ENCODE peak calls at places on chromosomes 4 and X, in five cellular contexts. V is GM20000, G is fibroblast of mammary gland, T is ovary, U is pancreas. J is an unnamed sample.

GRCh38 chr4:4293279-4293678 is 3.2 kb downstream of the ZBTB49 start:
- DNase-seq in V (no peak), G (no peak), U (no peak), T (no peak), J (no peak)

GRCh38 chr4:8547108-8547911 is 32.9 kb upstream of the GPR78 start:
- DNase-seq in T (no peak), U (no peak), V (peak), G (peak), J (peak)

GRCh38 chr4:93981594-93981993 is 153.0 kb downstream of the ATOH1 start:
- DNase-seq in U (no peak), T (no peak), V (no peak), G (no peak), J (no peak)

GRCh38 chrX:50988649-50989048 is 78.1 kb downstream of the BMP15 start:
- DNase-seq in T (no peak), U (no peak), V (peak), G (peak), J (peak)

GRCh38 chr4:5990446-5991160 is 27.6 kb downstream of the C4orf50 start:
- DNase-seq in U (no peak), T (no peak), V (no peak), G (no peak), J (no peak)

GRCh38 chr4:55216871-55217635 is 91.7 kb upstream of the KDR start:
- DNase-seq in U (no peak), V (no peak), G (peak), T (no peak), J (no peak)

GRCh38 chr4:154591890-154592289 is 1.3 kb upstream of the FGA start:
- DNase-seq in V (no peak), G (no peak), U (no peak), T (no peak), J (no peak)

GRCh38 chrX:72046447-72046846 is 85.3 kb downstream of the RTL5 start:
- DNase-seq in T (no peak), V (no peak), G (no peak), U (no peak), J (no peak)

GRCh38 chrX:115487608-115488007 is 73.4 kb upstream of the PLS3 start:
- DNase-seq in T (no peak), U (no peak), G (no peak), V (no peak), J (no peak)

GRCh38 chr4:130478406-130478805 is 1382.5 kb downstream of the C4orf33 start:
- DNase-seq in U (no peak), V (no peak), T (no peak), G (peak), J (no peak)

GRCh38 chr4:140609548-140610425 is 41.0 kb upstream of the UCP1 start:
- DNase-seq in T (no peak), U (peak), G (peak), V (peak), J (peak)

GRCh38 chrX:16239211-16239610 is 71.9 kb downstream of the MAGEB17 start:
- DNase-seq in T (no peak), U (no peak), V (no peak), G (peak), J (no peak)

GRCh38 chr4:20684852-20685763 is 15.2 kb upstream of the PACRGL start:
- DNase-seq in T (no peak), V (peak), G (peak), U (no peak), J (peak)
- TF ChIP-seq CTCF in T (peak), V (no peak), G (peak), U (peak), J (peak)

DNA sequence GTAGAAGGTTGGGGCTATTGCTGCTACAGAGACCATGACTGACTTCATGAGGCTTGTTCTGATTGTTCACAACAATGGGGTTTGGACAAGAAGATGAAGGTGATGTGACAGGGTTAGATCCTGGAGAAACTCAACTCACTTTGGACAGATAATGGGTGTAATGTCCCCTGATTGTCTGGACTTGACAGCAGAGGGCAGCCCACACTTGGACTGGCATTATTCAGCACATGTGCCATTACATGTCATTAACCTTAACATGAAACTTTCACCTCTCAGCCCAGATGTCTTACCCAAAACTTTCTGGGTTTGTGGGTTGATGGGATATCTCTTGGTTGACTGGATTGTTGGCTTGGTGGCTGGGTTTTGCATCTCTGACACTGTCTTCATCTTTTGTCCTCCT is 101.5 kb downstream of the MXRA5 start:
- DNase-seq in U (no peak), G (peak), V (no peak), T (no peak), J (no peak)
- TF ChIP-seq CTCF in U (no peak), G (peak), V (no peak), T (no peak), J (no peak)

GRCh38 chr4:168710353-168710946 is 213.6 kb downstream of the PALLD start:
- DNase-seq in G (peak), U (no peak), T (peak), V (peak), J (peak)
- TF ChIP-seq CTCF in G (peak), U (peak), T (peak), V (no peak), J (peak)

DNA sequence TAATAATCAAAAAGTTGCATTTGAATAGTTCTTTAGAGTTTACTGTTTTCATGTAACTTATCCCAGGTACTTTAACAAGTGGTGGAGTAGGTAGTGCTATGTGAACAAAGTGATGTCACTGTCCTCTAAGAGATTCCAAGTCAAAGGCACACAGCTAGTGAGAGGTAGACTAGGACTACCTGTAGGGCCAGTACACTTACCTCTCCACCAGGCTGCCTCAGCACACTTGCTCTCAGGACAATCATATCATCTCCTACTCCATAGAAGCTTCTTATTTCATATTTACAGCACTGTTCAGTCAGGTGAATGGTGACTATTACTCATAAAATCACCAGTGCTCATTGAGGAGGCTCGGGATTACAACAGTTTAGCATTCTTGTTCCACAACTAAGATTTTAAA is 173.0 kb upstream of the EMCN start:
- DNase-seq in U (no peak), V (no peak), G (no peak), T (no peak), J (no peak)
- TF ChIP-seq CTCF in U (no peak), V (no peak), G (no peak), T (no peak), J (no peak)

GRCh38 chr4:156154978-156155377 is 201.3 kb upstream of the CTSO start:
- DNase-seq in U (no peak), V (no peak), T (no peak), G (no peak), J (no peak)
- TF ChIP-seq CTCF in U (no peak), V (no peak), T (no peak), G (peak), J (no peak)

DNA sequence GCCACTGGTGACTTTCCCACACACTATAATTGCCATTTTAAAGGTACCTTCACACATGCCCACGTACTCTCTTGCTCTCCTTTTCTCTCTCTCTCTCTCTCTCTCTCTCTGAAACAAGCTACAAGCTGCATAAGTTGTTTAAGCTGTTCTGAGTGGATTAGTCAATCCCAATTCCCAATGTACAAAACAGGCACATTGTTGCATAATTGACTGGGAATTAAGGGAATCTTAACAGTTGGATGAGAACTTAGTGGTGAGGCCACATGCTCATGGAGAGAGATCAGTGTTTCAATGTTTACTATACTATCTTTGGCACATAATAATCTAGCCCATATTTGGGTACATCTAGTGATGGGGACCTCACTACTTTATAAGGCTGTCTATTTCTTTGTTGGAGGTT is 123.3 kb downstream of the ARHGEF9 start:
- DNase-seq in V (no peak), G (peak), T (no peak), U (no peak), J (no peak)
- TF ChIP-seq CTCF in V (no peak), G (no peak), T (no peak), U (no peak), J (no peak)

DNA sequence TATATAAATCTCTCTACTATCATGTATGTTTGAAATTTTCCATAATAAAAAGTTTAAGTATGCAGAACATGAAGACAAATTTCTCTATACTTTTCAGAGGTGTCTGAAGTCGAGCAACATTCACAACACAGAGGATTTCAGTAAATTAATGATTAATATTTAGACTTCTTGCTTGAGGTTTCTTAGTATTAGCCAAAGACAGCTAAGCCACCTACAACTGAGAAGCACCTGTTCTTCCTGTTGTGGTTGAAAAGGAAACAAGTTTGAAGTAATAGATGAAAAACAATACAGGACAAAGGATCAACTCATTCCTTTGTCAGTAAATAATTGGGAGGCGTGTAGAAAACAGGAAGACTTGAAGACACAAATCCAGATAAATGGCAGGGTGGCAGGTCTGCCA is 21.1 kb downstream of the SCML1 start:
- DNase-seq in T (no peak), G (no peak), U (no peak), V (no peak), J (no peak)
- TF ChIP-seq CTCF in T (no peak), G (no peak), U (no peak), V (no peak), J (no peak)

DNA sequence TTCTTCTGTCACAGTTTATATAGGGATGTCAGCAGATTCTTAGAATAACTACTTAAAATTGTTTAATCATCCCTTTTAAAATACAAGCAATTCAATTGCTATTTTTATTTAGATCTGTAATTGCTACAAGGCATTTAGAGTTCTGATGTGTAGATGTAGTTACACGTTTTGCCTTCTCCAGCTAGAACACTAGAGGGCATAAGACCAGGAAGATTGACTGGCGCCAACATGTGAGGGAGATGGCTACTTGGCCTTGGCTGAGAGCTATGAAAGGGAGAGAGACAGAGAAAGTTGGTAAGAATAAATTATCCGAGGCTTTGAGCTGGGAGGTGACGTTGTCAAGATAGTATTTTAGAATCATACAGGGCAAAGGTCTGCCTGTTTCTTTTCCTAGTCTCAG is 563.7 kb upstream of the PRKX start:
- DNase-seq in U (no peak), G (no peak), T (no peak), V (no peak), J (no peak)
- TF ChIP-seq CTCF in U (no peak), G (no peak), T (no peak), V (no peak), J (peak)

GRCh38 chr4:188955066-188955465 is 815.8 kb downstream of the TRIML1 start:
- DNase-seq in V (no peak), T (no peak), G (no peak), U (no peak), J (no peak)

GRCh38 chr4:188958346-188958745 is 819.1 kb downstream of the TRIML1 start:
- DNase-seq in U (no peak), G (peak), T (no peak), V (no peak), J (no peak)

GRCh38 chr4:188956566-188956965 is 817.3 kb downstream of the TRIML1 start:
- DNase-seq in T (no peak), V (no peak), G (peak), U (no peak), J (no peak)

GRCh38 chr4:188959424-188959823 is 820.2 kb downstream of the TRIML1 start:
- DNase-seq in U (no peak), T (no peak), G (no peak), V (no peak), J (no peak)

GRCh38 chr4:188960411-188961093 is 821.3 kb downstream of the TRIML1 start:
- DNase-seq in V (no peak), U (no peak), G (peak), T (no peak), J (no peak)
- TF ChIP-seq CTCF in V (no peak), U (no peak), G (no peak), T (no peak), J (no peak)

J was measured in GM13977.